ENCODE peak calls at places on chromosomes 6 and 20, in five cellular contexts. W is uterus; V is CD4-positive, CD25-positive, alpha-beta regulatory T cell; B is astrocyte; H is CD8-positive, alpha-beta memory T cell. C is an unnamed sample. For H3K4me1, the result is how much of the 10 kb centered on the place peaks cover.

GRCh38 chr6:33689879-33690278 is 21.6 kb downstream of the UQCC2 start:
- DNase-seq in B (no peak), W (no peak), H (no peak), V (no peak), C (no peak)

GRCh38 chr6:168165373-168165772 is 86.4 kb upstream of the FRMD1 start:
- DNase-seq in H (no peak), V (no peak), B (no peak), W (peak), C (peak)

GRCh38 chr6:139996253-139996834 is 621.9 kb upstream of the CITED2 start:
- DNase-seq in B (no peak), H (peak), V (no peak), W (no peak), C (no peak)

GRCh38 chr6:152272486-152272885 is 364.7 kb downstream of the SYNE1 start:
- DNase-seq in W (no peak), H (no peak), V (no peak), B (peak), C (no peak)

GRCh38 chr6:139894271-139894670 is 519.8 kb upstream of the CITED2 start:
- DNase-seq in B (no peak), W (no peak), V (no peak), H (no peak), C (no peak)

GRCh38 chr6:72769459-72770125 is 147.7 kb downstream of the KCNQ5 start:
- DNase-seq in B (no peak), V (no peak), W (no peak), H (no peak), C (no peak)

GRCh38 chr20:25470045-25470444 is 62.6 kb downstream of the GINS1 start:
- DNase-seq in B (peak), W (no peak), H (peak), V (no peak), C (no peak)

GRCh38 chr6:152267967-152268845 is 369.0 kb downstream of the SYNE1 start:
- DNase-seq in H (peak), V (no peak), W (no peak), B (no peak), C (no peak)

GRCh38 chr6:49565855-49566254 is 15.4 kb downstream of the C6orf141 start:
- DNase-seq in V (no peak), B (no peak), H (no peak), W (no peak), C (no peak)

GRCh38 chr20:40922865-40923264 is 105.8 kb upstream of the TOP1 start:
- DNase-seq in V (no peak), B (no peak), H (no peak), W (no peak), C (no peak)

GRCh38 chr20:56629464-56630085 is 469 bp downstream of the TFAP2C start:
- DNase-seq in H (no peak), W (no peak), B (no peak), V (no peak), C (no peak)

GRCh38 chr20:56627122-56628014 is 1.7 kb upstream of the TFAP2C start:
- DNase-seq in B (no peak), V (no peak), W (no peak), H (no peak), C (no peak)

GRCh38 chr20:56628873-56629463 is at the start of gene TFAP2C:
- DNase-seq in W (peak), V (no peak), H (no peak), B (no peak), C (no peak)

GRCh38 chr20:56626367-56627121 is 2.6 kb upstream of the TFAP2C start:
- DNase-seq in W (no peak), B (no peak), V (no peak), H (no peak), C (no peak)

GRCh38 chr20:56628015-56628872 is 862 bp upstream of the TFAP2C start:
- DNase-seq in H (no peak), B (no peak), W (no peak), V (no peak), C (no peak)
- H3K4me1 ChIP-seq in H (under half), B (under half), W (under half), V (under half), C (half or more)

GRCh38 chr20:60048634-60049578 is 90.7 kb downstream of the CDH26 start:
- DNase-seq in W (no peak), B (no peak), H (no peak), V (no peak), C (no peak)

GRCh38 chr20:60052322-60052721 is 94.1 kb downstream of the CDH26 start:
- DNase-seq in B (no peak), V (no peak), W (no peak), H (no peak), C (no peak)

GRCh38 chr20:60049601-60050000 is 91.4 kb downstream of the CDH26 start:
- DNase-seq in W (no peak), B (peak), V (no peak), H (no peak), C (no peak)

GRCh38 chr20:60053125-60053812 is 95.0 kb downstream of the CDH26 start:
- DNase-seq in B (no peak), H (no peak), V (no peak), W (no peak), C (no peak)

GRCh38 chr20:60050193-60050960 is 92.2 kb downstream of the CDH26 start:
- DNase-seq in H (no peak), V (no peak), B (no peak), W (no peak), C (no peak)
- H3K4me1 ChIP-seq in H (under half), V (under half), B (under half), W (under half), C (under half)

DNA sequence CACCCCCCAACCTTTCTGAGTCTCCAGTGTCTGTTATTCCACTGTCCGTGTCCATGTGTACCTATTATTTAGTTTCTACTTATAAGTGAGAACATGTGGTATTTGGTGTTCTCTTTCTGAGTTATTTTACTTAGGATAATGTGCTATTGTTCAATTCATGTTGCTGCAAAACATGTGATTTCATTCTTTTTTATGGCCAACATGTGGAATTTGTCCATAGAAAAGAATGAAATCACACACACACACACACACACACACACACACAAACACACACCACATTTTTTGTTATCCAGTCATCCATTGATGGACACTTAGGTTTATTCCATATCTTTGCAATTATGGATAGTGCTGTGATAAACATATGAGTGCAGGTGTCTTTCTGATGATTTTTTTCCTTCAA is 23.5 kb downstream of the IGF2R start:
- DNase-seq in B (no peak), V (no peak), H (no peak), W (no peak), C (no peak)
- H3K4me1 ChIP-seq in B (under half), V (under half), H (under half), W (under half), C (under half)

GRCh38 chr20:34012330-34012729 is 18.6 kb downstream of the RALY start:
- DNase-seq in B (no peak), V (no peak), W (no peak), H (no peak), C (no peak)

GRCh38 chr20:34012735-34013134 is 19.0 kb downstream of the RALY start:
- DNase-seq in B (no peak), V (no peak), W (no peak), H (no peak), C (no peak)

GRCh38 chr20:34014878-34015277 is 21.2 kb downstream of the RALY start:
- DNase-seq in B (no peak), H (no peak), W (no peak), V (no peak), C (no peak)

GRCh38 chr20:34015401-34016335 is 22.0 kb downstream of the RALY start:
- DNase-seq in V (no peak), B (no peak), W (no peak), H (no peak), C (no peak)

DNA sequence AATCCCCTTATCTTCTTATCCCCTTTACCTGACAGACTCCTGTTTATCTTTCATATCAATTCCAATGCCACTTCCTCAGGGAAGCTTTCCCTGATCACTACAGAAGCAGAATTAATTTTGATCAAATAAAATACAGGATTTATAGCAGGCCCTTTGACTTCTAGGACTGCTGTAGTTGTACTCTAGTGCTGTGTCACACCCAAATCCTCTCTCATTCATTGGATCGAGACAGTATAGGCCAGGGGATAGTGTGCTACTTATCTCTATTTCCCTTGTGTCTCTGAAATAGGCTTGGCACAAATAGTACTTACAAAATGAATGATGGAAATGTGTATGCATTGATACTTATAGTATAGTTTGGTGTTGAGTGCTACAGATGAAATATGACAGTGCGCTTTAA is 19.8 kb downstream of the RALY start:
- DNase-seq in B (no peak), H (no peak), W (no peak), V (no peak), C (no peak)
- H3K4me1 ChIP-seq in B (under half), H (half or more), W (under half), V (half or more), C (half or more)

DNA sequence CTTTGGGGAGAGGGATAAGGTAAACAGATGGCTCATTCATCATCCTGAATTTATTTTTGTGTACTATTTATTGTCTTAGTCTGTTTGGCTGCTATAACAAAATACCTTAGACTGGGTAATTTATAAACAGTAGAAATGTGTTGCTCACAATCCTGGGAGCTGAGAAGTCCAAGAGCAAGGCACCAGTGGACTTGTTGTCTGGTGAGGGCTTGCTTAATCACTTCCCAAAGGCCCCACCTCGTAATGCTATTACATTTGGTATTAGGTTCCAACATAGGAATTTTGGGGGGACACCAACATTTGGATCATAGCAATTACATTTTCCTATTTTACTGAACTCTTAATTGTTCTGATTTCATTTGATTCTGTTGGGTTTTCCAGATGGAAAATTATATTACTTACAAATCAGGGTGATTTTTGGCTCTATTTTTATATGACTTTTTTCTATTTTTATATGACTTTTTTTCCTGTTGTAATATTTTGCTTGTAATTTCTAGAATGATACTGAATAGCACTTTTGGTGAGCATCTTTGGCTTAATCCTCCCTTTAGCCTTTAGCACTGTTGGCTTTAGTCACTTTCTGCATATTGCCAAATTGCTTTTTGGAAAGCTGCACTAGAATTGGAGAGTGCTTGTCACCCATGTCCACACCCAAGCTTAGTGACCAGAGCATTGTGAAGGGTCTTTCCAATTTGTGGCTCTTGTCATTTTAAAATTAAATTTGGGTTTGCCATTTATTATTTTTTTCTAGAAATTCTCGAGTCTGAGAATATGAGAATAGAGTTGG is 43.7 kb upstream of the TULP4 start:
- DNase-seq in B (no peak), W (no peak), V (no peak), H (no peak), C (no peak)
- H3K4me1 ChIP-seq in B (under half), W (under half), V (under half), H (under half), C (under half)

GRCh38 chr20:21513181-21513663 is 642 bp downstream of the NKX2-2 start:
- DNase-seq in V (no peak), B (no peak), H (no peak), W (no peak), C (no peak)
- H3K4me1 ChIP-seq in V (half or more), B (under half), H (under half), W (under half), C (half or more)

GRCh38 chr6:42333622-42334021 is 116.0 kb upstream of the MRPS10 start:
- DNase-seq in H (no peak), W (no peak), B (no peak), V (no peak), C (no peak)

GRCh38 chr6:42336431-42336830 is 115.3 kb downstream of the TRERF1 start:
- DNase-seq in V (no peak), W (no peak), H (no peak), B (no peak), C (no peak)

GRCh38 chr6:42335896-42336295 is 115.8 kb downstream of the TRERF1 start:
- DNase-seq in B (no peak), V (no peak), W (no peak), H (no peak), C (no peak)

GRCh38 chr6:42332916-42333315 is 115.3 kb upstream of the MRPS10 start:
- DNase-seq in H (no peak), V (no peak), W (no peak), B (no peak), C (no peak)

GRCh38 chr6:42334870-42335269 is 116.9 kb downstream of the TRERF1 start:
- DNase-seq in W (no peak), H (no peak), V (no peak), B (no peak), C (no peak)
- H3K4me1 ChIP-seq in W (under half), H (under half), V (under half), B (under half), C (under half)

GRCh38 chr6:166630421-166630820 is 3.4 kb upstream of the RPS6KA2 start:
- DNase-seq in H (no peak), B (no peak), W (no peak), V (no peak), C (no peak)

GRCh38 chr6:166626177-166627038 is 643 bp downstream of the RPS6KA2 start:
- DNase-seq in W (peak), H (peak), B (no peak), V (peak), C (no peak)

GRCh38 chr6:166629628-166630027 is 2.6 kb upstream of the RPS6KA2 start:
- DNase-seq in W (no peak), B (peak), V (no peak), H (no peak), C (no peak)

GRCh38 chr6:166627039-166627874 is at the start of gene RPS6KA2:
- DNase-seq in H (peak), V (peak), W (peak), B (peak), C (peak)

DNA sequence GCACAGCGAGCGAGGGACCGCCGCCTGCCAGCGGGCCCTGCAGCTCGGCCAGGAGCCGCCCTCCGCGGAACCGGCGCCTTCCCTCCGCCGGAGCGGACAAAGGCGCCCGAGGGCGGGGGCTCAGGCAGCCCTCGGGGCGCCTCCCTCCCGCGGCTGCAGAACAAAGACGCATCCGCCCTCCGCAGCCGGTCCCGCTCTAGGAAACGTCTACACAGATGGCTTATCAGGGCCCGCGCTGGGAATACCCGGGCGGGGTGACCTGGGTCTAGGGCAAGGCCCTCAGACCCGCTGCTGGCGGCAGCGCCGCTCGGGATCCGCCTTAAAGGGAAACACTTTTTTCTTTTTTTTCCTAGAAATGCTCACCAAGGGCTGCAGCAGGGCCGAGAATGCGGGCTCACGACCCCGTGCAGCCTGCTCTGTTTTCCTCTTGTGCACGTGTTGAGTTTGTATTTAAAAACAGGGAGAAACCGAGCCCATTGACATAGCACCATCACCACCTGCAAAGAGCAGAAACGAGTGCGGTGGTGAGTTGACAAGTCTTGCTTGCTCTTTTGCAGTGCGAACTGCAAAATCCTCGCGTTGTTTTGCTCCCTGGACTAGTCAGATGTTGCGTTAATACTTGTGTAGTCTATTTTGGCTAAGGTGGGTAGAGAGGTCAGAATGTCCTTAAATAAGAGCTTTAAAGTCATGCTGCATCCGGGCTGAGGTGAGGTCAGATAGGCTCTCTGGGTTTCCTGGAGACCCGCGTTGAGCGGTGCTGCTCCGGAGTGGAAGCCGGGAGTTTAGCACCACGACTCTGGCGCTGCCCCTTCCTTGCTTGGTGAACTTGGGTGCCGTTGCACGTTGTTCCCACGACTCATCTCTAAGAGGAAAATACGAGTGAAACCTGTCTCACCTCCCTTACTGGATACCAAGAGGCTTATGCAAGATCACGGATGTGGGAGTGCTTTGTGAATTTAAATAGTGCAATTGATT is 1.1 kb upstream of the RPS6KA2 start:
- DNase-seq in H (no peak), V (peak), W (peak), B (peak), C (no peak)
- H3K4me1 ChIP-seq in H (under half), V (under half), W (under half), B (under half), C (under half)

GRCh38 chr6:71768356-71768755 is 118.0 kb upstream of the RIMS1 start:
- DNase-seq in H (no peak), W (no peak), V (no peak), B (no peak), C (no peak)
- H3K4me1 ChIP-seq in H (under half), W (under half), V (under half), B (under half), C (under half)

GRCh38 chr6:36627801-36628246 is 33.7 kb downstream of the SRSF3 start:
- DNase-seq in W (peak), B (peak), H (no peak), V (no peak), C (no peak)

GRCh38 chr6:36626636-36627035 is 32.5 kb downstream of the SRSF3 start:
- DNase-seq in V (no peak), H (no peak), B (no peak), W (no peak), C (no peak)

GRCh38 chr6:36624461-36625160 is 30.4 kb downstream of the SRSF3 start:
- DNase-seq in W (no peak), B (no peak), H (no peak), V (no peak), C (no peak)

GRCh38 chr6:36625161-36625919 is 31.2 kb downstream of the SRSF3 start:
- DNase-seq in V (no peak), B (peak), H (no peak), W (peak), C (no peak)

GRCh38 chr6:36627141-36627540 is 33.0 kb downstream of the SRSF3 start:
- DNase-seq in V (no peak), B (no peak), H (no peak), W (peak), C (no peak)
- H3K4me1 ChIP-seq in V (under half), B (under half), H (under half), W (under half), C (half or more)